ENCODE peak calls at places on chromosomes 6 and 20, in four cellular contexts. F, E, K and Q are unnamed samples.

GRCh38 chr6:44435500-44435899 is 48.0 kb downstream of the CDC5L start:
- DNase-seq in F (no peak), K (no peak), E (no peak), Q (no peak)

GRCh38 chr20:46176744-46177378 is 58.7 kb downstream of the CD40 start:
- DNase-seq in K (no peak), E (no peak), F (no peak), Q (no peak)

GRCh38 chr6:26330835-26331808 is 33.9 kb upstream of the BTN3A2 start:
- DNase-seq in E (no peak), K (no peak), F (peak; percentile 12), Q (no peak)

GRCh38 chr20:40286991-40287531 is 402.0 kb downstream of the MAFB start:
- DNase-seq in E (peak; percentile 83), F (no peak), K (peak; percentile 95), Q (peak; percentile 65)

GRCh38 chr20:62505337-62506045 is 29.7 kb upstream of the GATA5 start:
- DNase-seq in F (no peak), K (no peak), E (no peak), Q (peak; percentile 50)

GRCh38 chr20:36499723-36500501 is 41.4 kb upstream of the MYL9 start:
- DNase-seq in F (no peak), E (no peak), K (no peak), Q (no peak)

GRCh38 chr20:23436681-23437080 is 2.8 kb upstream of the CSTL1 start:
- DNase-seq in E (no peak), K (no peak), F (no peak), Q (no peak)

GRCh38 chr6:73955800-73956199 is 259.8 kb downstream of the CD109 start:
- DNase-seq in E (no peak), K (no peak), F (no peak), Q (no peak)

GRCh38 chr6:143962644-143962929 is 45.5 kb downstream of the PLAGL1 start:
- DNase-seq in K (no peak), F (peak; percentile 87), E (no peak), Q (no peak)

GRCh38 chr6:108961985-108962384 is 113.8 kb downstream of the ARMC2 start:
- DNase-seq in E (no peak), K (no peak), F (peak; percentile 91), Q (no peak)

GRCh38 chr6:44105993-44106740 is 21.1 kb downstream of the MRPL14 start:
- DNase-seq in E (no peak), K (no peak), F (no peak), Q (no peak)

GRCh38 chr20:23397961-23398360 is 23.3 kb downstream of the NAPB start:
- DNase-seq in K (no peak), F (peak; percentile 24), E (no peak), Q (no peak)

GRCh38 chr6:170269873-170270541 is 20.9 kb downstream of the DLL1 start:
- DNase-seq in K (no peak), F (peak; percentile 42), E (no peak), Q (no peak)

GRCh38 chr6:149925253-149925973 is 2.5 kb upstream of the RAET1G start:
- DNase-seq in F (peak; percentile 31), K (no peak), E (no peak), Q (no peak)

GRCh38 chr6:89048286-89048923 is 32.1 kb upstream of the PNRC1 start:
- DNase-seq in F (no peak), K (no peak), E (no peak), Q (no peak)

GRCh38 chr6:11538049-11538798 is 675 bp downstream of the TMEM170B start:
- DNase-seq in E (peak; percentile 32), K (peak; percentile 72), F (no peak), Q (peak; percentile 20)

GRCh38 chr20:53547664-53548239 is 45.9 kb downstream of the ZNF217 start:
- DNase-seq in K (no peak), E (no peak), F (peak; percentile 74), Q (no peak)

GRCh38 chr6:148231572-148231971 is 111.1 kb upstream of the SASH1 start:
- DNase-seq in F (peak; percentile 61), K (no peak), E (no peak), Q (no peak)